ENCODE peak calls at places on chromosomes 2 and 18, in ten cellular contexts. E is stomach; B is anterior cingulate cortex; J is H54; R is GM10248; A is right atrium auricular region; N is CD8-positive, alpha-beta memory T cell; T is GM03348; U is LoVo; Y is pancreas. S is an unnamed sample.
A peak's percentile ranks its signal among the peaks of the same experiment; 100 is the strongest.

GRCh38 chr2:156349605-156350004 is 17.1 kb upstream of the NR4A2 start:
- DNase-seq in E (no peak), B (no peak), J (no peak), R (no peak), A (no peak), N (no peak), T (no peak), U (no peak), Y (no peak), S (no peak)

GRCh38 chr2:73838889-73839539 is 10.3 kb downstream of the STAMBP start:
- DNase-seq in E (no peak), B (no peak), J (no peak), R (no peak), A (no peak), N (no peak), T (peak; percentile 11), U (no peak), Y (no peak), S (no peak)

GRCh38 chr2:136750065-136750464 is 15.3 kb upstream of the THSD7B start:
- DNase-seq in E (no peak), B (no peak), J (no peak), R (no peak), A (no peak), N (no peak), T (no peak), U (no peak), Y (no peak), S (no peak)

GRCh38 chr2:38187416-38188127 is 111.6 kb upstream of the CYP1B1 start:
- DNase-seq in E (peak; percentile 28), B (no peak), J (no peak), R (no peak), A (peak; percentile 92), N (no peak), T (peak; percentile 77), U (no peak), Y (no peak), S (no peak)

GRCh38 chr2:207184348-207184747 is 18.6 kb upstream of the KLF7 start:
- DNase-seq in E (no peak), B (no peak), J (no peak), R (no peak), A (no peak), N (no peak), T (peak; percentile 44), U (no peak), Y (no peak), S (no peak)

GRCh38 chr18:27030403-27030802 is 154.7 kb downstream of the CHST9 start:
- DNase-seq in E (no peak), B (no peak), J (no peak), R (no peak), A (no peak), N (no peak), T (no peak), U (no peak), Y (no peak), S (no peak)

GRCh38 chr2:25699206-25699605 is 25.8 kb upstream of the DTNB start:
- DNase-seq in E (no peak), B (no peak), J (no peak), R (no peak), A (no peak), N (no peak), T (no peak), U (no peak), Y (no peak), S (no peak)

GRCh38 chr2:60478660-60479059 is 74.8 kb downstream of the BCL11A start:
- DNase-seq in E (no peak), B (no peak), J (no peak), R (no peak), A (no peak), N (no peak), T (no peak), U (no peak), Y (no peak), S (no peak)

GRCh38 chr2:65527451-65528240 is 95.2 kb upstream of the SPRED2 start:
- DNase-seq in E (no peak), B (no peak), J (no peak), R (no peak), A (no peak), N (no peak), T (no peak), U (no peak), Y (no peak), S (peak; percentile 33)

GRCh38 chr2:225600444-225600843 is 200.9 kb downstream of the NYAP2 start:
- DNase-seq in E (no peak), B (no peak), J (no peak), R (no peak), A (no peak), N (no peak), T (no peak), U (no peak), Y (no peak), S (no peak)

GRCh38 chr18:5530623-5531022 is 13.2 kb downstream of the EPB41L3 start:
- DNase-seq in E (no peak), B (no peak), J (no peak), R (no peak), A (no peak), N (no peak), T (no peak), U (no peak), Y (no peak), S (no peak)

GRCh38 chr2:98569197-98569793 is 39.0 kb downstream of the COA5 start:
- DNase-seq in E (peak; percentile 58), B (no peak), J (peak; percentile 69), R (peak; percentile 80), A (no peak), N (peak; percentile 45), T (peak; percentile 61), U (no peak), Y (no peak), S (no peak)

GRCh38 chr2:201797175-201797840 is 9.0 kb upstream of the CDK15 start:
- DNase-seq in E (no peak), B (no peak), J (no peak), R (no peak), A (no peak), N (no peak), T (peak; percentile 31), U (no peak), Y (no peak), S (no peak)

GRCh38 chr18:62486290-62486964 is 36.4 kb upstream of the ZCCHC2 start:
- DNase-seq in E (peak; percentile 44), B (no peak), J (peak; percentile 5), R (no peak), A (no peak), N (no peak), T (no peak), U (peak; percentile 96), Y (no peak), S (no peak)

GRCh38 chr2:133418671-133419070 is 149.6 kb downstream of the NCKAP5 start:
- DNase-seq in E (no peak), B (no peak), J (no peak), R (no peak), A (no peak), N (no peak), T (no peak), U (no peak), Y (no peak), S (no peak)